ENCODE peak calls at places on chromosomes 11 and 22, in eight cellular contexts. M, Z, V, G, R, T, J and Y are unnamed samples. For H3K9me3, the result is how much of the 10 kb centered on the place peaks cover.

GRCh38 chr11:115471367-115471766 is 32.8 kb downstream of the CADM1 start:
- DNase-seq in M (no peak), R (no peak), T (no peak), V (no peak), J (no peak), Z (no peak), G (peak), Y (no peak)

GRCh38 chr11:110818032-110818687 is 105.9 kb upstream of the ARHGAP20 start:
- DNase-seq in J (no peak), R (no peak), V (no peak), T (no peak), Z (no peak), M (no peak), G (no peak), Y (no peak)

GRCh38 chr11:85953491-85954143 is 98.4 kb downstream of the CCDC83 start:
- DNase-seq in T (no peak), R (no peak), J (no peak), Z (no peak), M (no peak), G (no peak), V (no peak), Y (no peak)

GRCh38 chr11:59787816-59788215 is 22.8 kb downstream of the MRPL16 start:
- DNase-seq in T (peak), Z (peak), V (no peak), J (no peak), R (no peak), G (no peak), M (no peak), Y (no peak)

GRCh38 chr11:87030458-87031054 is 7.2 kb upstream of the TMEM135 start:
- DNase-seq in M (no peak), V (no peak), T (no peak), J (no peak), R (no peak), Z (no peak), G (no peak), Y (no peak)

GRCh38 chr11:65553301-65554001 is 4.7 kb downstream of the LTBP3 start:
- DNase-seq in J (no peak), G (no peak), M (no peak), Z (no peak), R (peak), V (no peak), T (no peak), Y (peak)

GRCh38 chr22:39090426-39091064 is 6.5 kb upstream of the APOBEC3H start:
- DNase-seq in R (no peak), Z (no peak), T (no peak), M (no peak), G (no peak), J (no peak), V (no peak), Y (peak)

GRCh38 chr11:62217191-62217748 is 8.8 kb downstream of the SCGB2A1 start:
- DNase-seq in R (peak), M (no peak), V (no peak), G (no peak), Z (peak), J (no peak), T (peak), Y (no peak)

GRCh38 chr11:12890476-12890875 is 118.6 kb upstream of the RASSF10 start:
- DNase-seq in M (no peak), V (no peak), G (no peak), R (no peak), Z (no peak), T (no peak), J (no peak), Y (no peak)

GRCh38 chr11:34851916-34852315 is 64.3 kb downstream of the APIP start:
- DNase-seq in J (no peak), M (no peak), T (no peak), G (no peak), V (no peak), Z (no peak), R (no peak), Y (no peak)

GRCh38 chr11:128513915-128514681 is 73.3 kb downstream of the ETS1 start:
- DNase-seq in M (no peak), J (no peak), R (no peak), G (no peak), Z (no peak), T (no peak), V (no peak), Y (no peak)

GRCh38 chr11:118918686-118919280 is 6.9 kb downstream of the BCL9L start:
- DNase-seq in J (no peak), Z (no peak), M (no peak), G (no peak), R (no peak), V (no peak), T (no peak), Y (no peak)

GRCh38 chr11:119374632-119375394 is 6.7 kb downstream of the USP2 start:
- DNase-seq in J (no peak), V (peak), R (no peak), Z (no peak), T (no peak), M (no peak), G (peak), Y (no peak)

GRCh38 chr11:96307748-96308133 is 35.3 kb downstream of the MAML2 start:
- DNase-seq in V (no peak), M (peak), Z (peak), J (no peak), R (no peak), G (no peak), T (no peak), Y (no peak)

GRCh38 chr22:44210721-44211120 is 30.0 kb downstream of the PARVG start:
- DNase-seq in M (no peak), V (no peak), Z (no peak), J (no peak), G (no peak), R (no peak), T (no peak), Y (no peak)

GRCh38 chr11:23112987-23113886 is 253.0 kb upstream of the CCDC179 start:
- DNase-seq in G (peak), T (peak), R (peak), V (no peak), M (peak), J (no peak), Z (peak), Y (no peak)

GRCh38 chr11:80958414-80958813 is 1517.6 kb upstream of the TENM4 start:
- DNase-seq in V (no peak), Z (no peak), M (no peak), G (no peak), R (no peak), J (no peak), T (no peak), Y (no peak)

GRCh38 chr11:61826930-61827572 is 1.0 kb upstream of the FADS2 start:
- DNase-seq in G (no peak), T (no peak), Z (no peak), M (no peak), R (no peak), J (no peak), V (no peak), Y (peak)

GRCh38 chr11:8013833-8014232 is 26.7 kb downstream of the EIF3F start:
- DNase-seq in J (no peak), V (no peak), M (no peak), R (no peak), T (no peak), G (no peak), Z (no peak), Y (no peak)

GRCh38 chr22:38062782-38063181 is 5.6 kb downstream of the PICK1 start:
- DNase-seq in M (no peak), T (no peak), G (no peak), V (no peak), R (no peak), J (peak), Z (no peak), Y (no peak)

GRCh38 chr11:69635210-69635609 is 5.7 kb upstream of the CCND1 start:
- DNase-seq in G (no peak), J (no peak), T (no peak), M (no peak), Z (no peak), V (no peak), R (no peak), Y (no peak)

GRCh38 chr22:36853407-36854099 is 7.3 kb upstream of the NCF4 start:
- DNase-seq in M (peak), R (peak), Z (peak), V (peak), T (peak), J (no peak), G (no peak), Y (no peak)

GRCh38 chr22:45154383-45154782 is 9.3 kb upstream of the NUP50 start:
- DNase-seq in R (no peak), G (no peak), T (no peak), J (no peak), V (no peak), M (no peak), Z (peak), Y (no peak)

GRCh38 chr11:748007-748359 is 719 bp downstream of the TALDO1 start:
- DNase-seq in Z (no peak), V (no peak), T (no peak), J (no peak), G (peak), M (no peak), R (peak), Y (no peak)

GRCh38 chr11:46216040-46216764 is 61.3 kb upstream of the CREB3L1 start:
- DNase-seq in G (no peak), M (no peak), J (no peak), R (no peak), T (no peak), Z (no peak), V (no peak), Y (peak)

GRCh38 chr11:62611705-62612365 is 740 bp downstream of the EML3 start:
- DNase-seq in V (peak), Z (peak), J (no peak), M (peak), T (no peak), R (peak), G (no peak), Y (no peak)

GRCh38 chr11:94885133-94885532 is 88.2 kb downstream of the CWC15 start:
- DNase-seq in Z (no peak), G (no peak), R (no peak), T (no peak), J (no peak), M (no peak), V (no peak), Y (no peak)

GRCh38 chr22:17700778-17701177 is 62.2 kb downstream of the BCL2L13 start:
- DNase-seq in V (no peak), G (no peak), J (no peak), Z (peak), M (no peak), R (no peak), T (no peak), Y (no peak)

GRCh38 chr22:36443198-36443770 is 38.2 kb downstream of the TXN2 start:
- DNase-seq in R (no peak), G (no peak), T (no peak), Z (no peak), J (no peak), V (no peak), M (no peak), Y (no peak)

GRCh38 chr11:47443028-47443700 is 5.8 kb downstream of the RAPSN start:
- DNase-seq in Z (no peak), J (no peak), V (no peak), G (no peak), T (no peak), R (no peak), M (peak), Y (no peak)

GRCh38 chr11:2549491-2549875 is 104.7 kb downstream of the KCNQ1 start:
- DNase-seq in T (no peak), V (no peak), G (peak), J (no peak), R (no peak), M (no peak), Z (no peak), Y (peak)

GRCh38 chr11:27234043-27234668 is 128.9 kb downstream of the CCDC34 start:
- DNase-seq in M (peak), Z (no peak), G (no peak), T (peak), V (peak), R (peak), J (no peak), Y (peak)

GRCh38 chr11:6321356-6321755 is 1.1 kb upstream of the CAVIN3 start:
- DNase-seq in G (no peak), M (no peak), V (peak), J (no peak), Z (no peak), T (no peak), R (peak), Y (no peak)

GRCh38 chr11:3996651-3997050 is 97.9 kb upstream of the RRM1 start:
- DNase-seq in Z (no peak), V (no peak), J (no peak), T (no peak), G (no peak), R (no peak), M (no peak), Y (no peak)

GRCh38 chr11:2940930-2941821 is 12.0 kb upstream of the PHLDA2 start:
- DNase-seq in Z (no peak), M (no peak), J (no peak), T (no peak), R (no peak), V (peak), G (peak), Y (peak)

GRCh38 chr11:8098361-8098760 is 17.4 kb downstream of the TUB start:
- DNase-seq in M (no peak), Z (no peak), J (no peak), R (no peak), G (peak), V (no peak), T (no peak), Y (no peak)

GRCh38 chr11:2558402-2558801 is 113.6 kb downstream of the KCNQ1 start:
- DNase-seq in V (no peak), M (no peak), R (no peak), G (no peak), Z (no peak), T (no peak), J (no peak), Y (peak)

GRCh38 chr22:26545827-26546226 is 33.6 kb upstream of the TFIP11 start:
- DNase-seq in R (no peak), T (no peak), G (no peak), Z (no peak), V (no peak), J (no peak), M (no peak), Y (no peak)

GRCh38 chr22:33188316-33188715 is 130.1 kb upstream of the SYN3 start:
- DNase-seq in V (no peak), J (no peak), G (no peak), R (no peak), M (no peak), Z (no peak), T (no peak), Y (no peak)

GRCh38 chr11:103071008-103071407 is 21.0 kb downstream of the DCUN1D5 start:
- DNase-seq in M (no peak), J (no peak), R (no peak), Z (no peak), V (no peak), G (no peak), T (no peak), Y (no peak)

GRCh38 chr11:103067118-103067517 is 24.8 kb downstream of the DCUN1D5 start:
- DNase-seq in J (no peak), G (no peak), T (no peak), V (no peak), Z (no peak), R (no peak), M (no peak), Y (no peak)

GRCh38 chr11:103069367-103069766 is 22.6 kb downstream of the DCUN1D5 start:
- DNase-seq in R (no peak), V (no peak), M (no peak), G (no peak), J (no peak), Z (no peak), T (no peak), Y (no peak)

DNA sequence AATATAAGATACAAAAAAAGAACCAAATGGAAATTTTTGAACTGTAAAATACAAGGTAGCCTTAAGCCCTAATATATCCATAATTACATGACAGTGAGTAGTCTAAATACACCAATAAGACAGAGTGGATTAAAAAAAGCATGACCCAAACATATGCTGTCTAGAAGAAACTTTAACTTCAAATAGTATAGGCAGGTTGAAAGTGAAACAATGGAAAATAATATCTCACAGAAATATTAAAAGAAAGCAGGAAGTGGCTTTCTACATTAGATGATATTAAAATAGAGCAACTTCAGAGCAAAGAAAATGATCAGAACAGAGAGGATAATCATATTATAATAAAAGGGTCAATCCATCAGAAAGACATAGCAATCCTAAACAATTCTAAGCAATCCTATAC is 21.8 kb downstream of the DCUN1D5 start:
- DNase-seq in R (no peak), Z (peak), J (no peak), V (no peak), T (no peak), G (no peak), M (no peak), Y (no peak)
- H3K4me3 ChIP-seq in R (no peak), Z (no peak), J (no peak), V (no peak), T (no peak), G (no peak), M (no peak), Y (no peak)

DNA sequence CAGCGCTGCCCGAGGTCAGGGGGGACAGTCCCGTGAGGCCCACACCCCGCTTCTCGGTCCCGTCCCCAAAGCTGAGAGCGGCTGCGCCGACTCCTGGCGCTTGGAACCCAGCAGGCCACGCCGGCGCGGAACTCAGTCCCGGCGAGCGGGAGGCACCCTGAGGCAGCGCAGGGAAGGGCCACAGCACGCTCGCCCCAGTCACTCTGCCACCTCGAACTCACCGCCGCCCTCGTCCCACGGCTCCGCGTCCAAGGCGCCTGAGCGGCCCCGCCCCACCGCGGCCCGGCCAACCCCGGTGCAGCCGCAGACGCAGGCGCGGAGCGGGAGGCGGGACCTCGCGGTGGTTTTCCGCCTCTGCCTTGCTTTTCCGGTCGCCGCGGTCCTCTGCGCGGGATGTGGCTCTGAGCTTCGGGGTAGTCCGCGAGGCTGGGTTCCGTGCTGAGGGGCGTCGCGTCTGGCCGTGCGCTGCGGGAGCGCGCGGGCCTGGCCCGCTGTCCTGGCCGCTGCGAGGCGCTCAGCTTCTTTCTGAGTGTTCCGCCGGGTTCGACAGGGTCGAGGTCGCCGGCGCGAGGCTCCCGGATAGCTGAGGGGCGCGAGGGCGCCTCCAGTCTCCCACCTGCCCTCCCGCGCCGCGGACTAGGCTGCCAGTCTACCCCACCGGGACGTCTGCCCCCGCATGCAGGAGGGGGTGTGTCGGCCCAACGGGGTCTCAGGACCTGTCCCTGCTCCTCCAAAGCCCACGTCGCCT is at the start of gene CDPF1:
- DNase-seq in T (peak), V (peak), Z (peak), J (peak), M (peak), G (peak), R (peak), Y (peak)
- TF ChIP-seq CTCF in T (no peak), V (peak), Z (no peak), J (no peak), M (no peak), G (no peak), R (no peak), Y (no peak)

GRCh38 chr22:49241174-49241851 is 586.4 kb downstream of the BRD1 start:
- DNase-seq in M (no peak), G (no peak), J (no peak), Z (no peak), R (no peak), T (no peak), V (no peak), Y (no peak)
- H3K9me3 ChIP-seq in M (under half), G (under half), J (under half), Z (under half), R (under half), T (under half), V (under half), Y (under half)

GRCh38 chr11:75078233-75078632 is 18.4 kb downstream of the OR2AT4 start:
- DNase-seq in J (no peak), Z (no peak), R (no peak), V (no peak), G (no peak), M (no peak), T (no peak), Y (no peak)
- H3K4me3 ChIP-seq in J (no peak), Z (no peak), R (no peak), V (no peak), G (no peak), M (no peak), T (no peak), Y (no peak)

GRCh38 chr22:30445438-30445936 is 19.9 kb downstream of the MTFP1 start:
- DNase-seq in Z (no peak), T (no peak), R (no peak), M (no peak), G (no peak), V (no peak), J (no peak), Y (no peak)
- TF ChIP-seq CTCF in Z (no peak), T (no peak), R (no peak), M (no peak), G (no peak), V (no peak), J (no peak), Y (no peak)

DNA sequence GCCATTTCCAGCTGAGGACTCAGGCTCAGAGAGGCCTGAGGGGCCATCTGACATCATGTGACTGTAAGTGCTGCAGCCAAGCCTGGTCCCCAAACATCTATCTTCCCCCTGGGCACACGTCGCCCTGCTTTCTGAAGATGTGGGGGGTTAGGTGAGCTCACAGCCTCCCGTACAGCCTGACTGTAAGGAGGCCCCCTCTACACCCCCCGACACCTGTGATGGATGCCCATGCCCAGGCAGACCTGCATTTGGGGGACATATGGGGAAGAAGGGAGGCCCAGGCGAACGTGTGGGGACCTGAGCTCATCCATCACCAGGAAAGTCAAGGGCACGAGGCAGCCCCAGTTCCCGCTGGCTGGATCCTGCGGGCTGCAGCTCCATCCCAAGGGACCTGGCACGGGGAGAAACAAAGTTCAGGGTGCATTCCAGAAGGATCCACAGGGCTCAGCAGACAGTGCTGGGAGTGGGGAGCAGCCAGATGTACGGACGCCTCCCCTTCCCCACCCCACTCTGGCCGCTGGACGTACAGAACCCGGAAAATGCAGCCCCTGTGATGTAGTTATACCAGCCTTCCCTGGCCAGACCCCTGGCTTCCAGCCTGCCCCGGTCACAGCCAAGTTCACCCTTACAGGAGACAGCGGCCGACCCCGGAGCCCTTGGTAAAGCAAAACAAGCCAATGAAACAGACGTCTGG is 1431.4 kb downstream of the BRD1 start:
- DNase-seq in G (no peak), V (no peak), M (no peak), T (no peak), J (no peak), Z (no peak), R (no peak), Y (peak)
- H3K9me3 ChIP-seq in G (under half), V (under half), M (under half), T (under half), J (under half), Z (under half), R (under half), Y (under half)

GRCh38 chr22:19125011-19125410 is 2.8 kb upstream of the DGCR2 start:
- DNase-seq in T (no peak), R (no peak), J (no peak), V (no peak), Z (no peak), M (no peak), G (no peak), Y (no peak)
- H3K4me3 ChIP-seq in T (no peak), R (no peak), J (no peak), V (no peak), Z (no peak), M (no peak), G (no peak), Y (no peak)